ENCODE peak calls at places on chromosomes 7 and 10, in six cellular contexts. O is iPS DF 6.9, I is transverse colon, T is small intestine, N is cardiac muscle cell, M is A549. W is an unnamed sample.

GRCh38 chr7:158649279-158649678 is 55.3 kb downstream of the NCAPG2 start:
- DNase-seq in O (no peak), I (no peak), T (no peak), N (no peak), M (peak; percentile 55), W (no peak)

GRCh38 chr7:121301441-121302213 is 27.2 kb upstream of the WNT16 start:
- DNase-seq in O (no peak), I (no peak), T (no peak), N (no peak), M (no peak), W (no peak)

GRCh38 chr10:48845512-48845911 is 94.1 kb downstream of the LRRC18 start:
- DNase-seq in O (no peak), I (no peak), T (no peak), N (no peak), M (no peak), W (no peak)

GRCh38 chr10:21625623-21626229 is 91.7 kb downstream of the MLLT10 start:
- DNase-seq in O (no peak), I (no peak), T (no peak), N (no peak), M (no peak), W (no peak)

GRCh38 chr7:85770332-85770731 is 583.5 kb upstream of the SEMA3D start:
- DNase-seq in O (no peak), I (no peak), T (no peak), N (no peak), M (no peak), W (no peak)

GRCh38 chr7:136594739-136595144 is 273.7 kb upstream of the CHRM2 start:
- DNase-seq in O (no peak), I (no peak), T (no peak), N (no peak), M (no peak), W (no peak)

GRCh38 chr7:142898377-142899235 is 13.1 kb upstream of the TRPV6 start:
- DNase-seq in O (no peak), I (no peak), T (peak; percentile 57), N (no peak), M (no peak), W (no peak)

GRCh38 chr10:86341361-86341811 is 25.2 kb downstream of the GRID1 start:
- DNase-seq in O (no peak), I (no peak), T (no peak), N (no peak), M (no peak), W (no peak)

GRCh38 chr7:70717553-70718248 is 414.2 kb upstream of the GALNT17 start:
- DNase-seq in O (no peak), I (no peak), T (no peak), N (no peak), M (no peak), W (no peak)

GRCh38 chr7:87476179-87476557 is 688 bp upstream of the ABCB4 start:
- DNase-seq in O (no peak), I (no peak), T (no peak), N (no peak), M (no peak), W (no peak)

GRCh38 chr10:132419631-132420468 is 22.9 kb downstream of the PWWP2B start:
- DNase-seq in O (no peak), I (no peak), T (no peak), N (no peak), M (no peak), W (no peak)

GRCh38 chr7:135414850-135415439 is 95.0 kb downstream of the CNOT4 start:
- DNase-seq in O (peak; percentile 58), I (no peak), T (peak; percentile 40), N (peak; percentile 60), M (peak; percentile 16), W (no peak)

GRCh38 chr10:1628757-1629156 is 108.6 kb downstream of the ADARB2 start:
- DNase-seq in O (no peak), I (no peak), T (no peak), N (no peak), M (no peak), W (no peak)

GRCh38 chr10:1626410-1626809 is 110.9 kb downstream of the ADARB2 start:
- DNase-seq in O (no peak), I (no peak), T (no peak), N (no peak), M (no peak), W (no peak)

GRCh38 chr10:1629326-1630036 is 107.8 kb downstream of the ADARB2 start:
- DNase-seq in O (no peak), I (no peak), T (no peak), N (peak; percentile 20), M (no peak), W (no peak)

GRCh38 chr10:1626835-1627234 is 110.5 kb downstream of the ADARB2 start:
- DNase-seq in O (no peak), I (no peak), T (no peak), N (no peak), M (no peak), W (no peak)

GRCh38 chr10:1627945-1628344 is 109.4 kb downstream of the ADARB2 start:
- DNase-seq in O (no peak), I (no peak), T (no peak), N (no peak), M (no peak), W (no peak)
- H3K9me3 ChIP-seq in O (no peaks in the 10 kb centered on the region), I (no peaks in the 10 kb centered on the region), T (no peaks in the 10 kb centered on the region), N (no peaks in the 10 kb centered on the region), M (no peaks in the 10 kb centered on the region), W (no peaks in the 10 kb centered on the region)

DNA sequence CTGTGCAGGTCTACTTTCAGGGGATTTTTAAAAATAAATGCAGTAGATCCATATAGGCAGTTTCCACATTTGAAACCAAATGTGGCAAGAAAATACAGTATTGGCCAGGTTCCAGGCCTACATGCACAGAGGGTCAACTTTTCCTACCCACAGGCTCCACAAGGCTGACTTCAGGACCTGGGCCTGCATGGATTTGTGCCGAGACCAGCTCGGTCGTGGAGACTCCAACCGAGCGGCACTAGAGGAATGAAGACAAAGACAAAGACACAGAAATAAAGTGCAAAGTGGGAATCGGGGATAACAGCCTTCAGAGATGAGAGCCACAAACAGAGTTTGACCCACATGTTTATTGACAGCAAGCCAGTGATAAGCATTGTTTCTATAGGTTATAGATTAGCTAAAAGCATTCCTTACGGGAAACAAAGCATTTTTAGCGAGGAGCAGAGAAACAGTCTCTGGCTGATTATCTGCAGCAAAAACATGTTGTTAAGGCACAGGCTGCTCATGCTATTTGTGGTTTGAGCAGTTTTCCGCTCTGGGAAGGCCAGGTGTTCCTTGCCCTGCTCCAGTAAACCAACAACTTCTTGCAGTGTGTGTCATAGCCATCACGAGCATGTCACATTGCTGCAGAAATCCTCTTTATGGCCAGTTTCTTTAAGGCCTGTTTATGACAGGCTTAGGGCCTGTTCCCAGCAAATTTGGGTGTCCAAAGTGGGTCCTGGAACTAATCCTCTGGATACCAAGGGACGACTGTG is 52.6 kb downstream of the ZNF37A start:
- DNase-seq in O (no peak), I (no peak), T (no peak), N (no peak), M (no peak), W (no peak)
- H3K9me3 ChIP-seq in O (peaks cover 6% of the 10 kb centered on the region), I (peaks cover 3% of the 10 kb centered on the region), T (no peaks in the 10 kb centered on the region), N (no peaks in the 10 kb centered on the region), M (peaks cover 6% of the 10 kb centered on the region), W (no peaks in the 10 kb centered on the region)

GRCh38 chr10:5362873-5363272 is 1.9 kb upstream of the UCN3 start:
- DNase-seq in O (no peak), I (no peak), T (no peak), N (no peak), M (no peak), W (no peak)

GRCh38 chr10:5361966-5362365 is 2.8 kb upstream of the UCN3 start:
- DNase-seq in O (no peak), I (no peak), T (no peak), N (no peak), M (no peak), W (no peak)

GRCh38 chr10:5364365-5364764 is 401 bp upstream of the UCN3 start:
- DNase-seq in O (no peak), I (no peak), T (no peak), N (no peak), M (no peak), W (no peak)

GRCh38 chr10:5356479-5356763 is 8.3 kb upstream of the UCN3 start:
- DNase-seq in O (no peak), I (no peak), T (no peak), N (no peak), M (no peak), W (no peak)

DNA sequence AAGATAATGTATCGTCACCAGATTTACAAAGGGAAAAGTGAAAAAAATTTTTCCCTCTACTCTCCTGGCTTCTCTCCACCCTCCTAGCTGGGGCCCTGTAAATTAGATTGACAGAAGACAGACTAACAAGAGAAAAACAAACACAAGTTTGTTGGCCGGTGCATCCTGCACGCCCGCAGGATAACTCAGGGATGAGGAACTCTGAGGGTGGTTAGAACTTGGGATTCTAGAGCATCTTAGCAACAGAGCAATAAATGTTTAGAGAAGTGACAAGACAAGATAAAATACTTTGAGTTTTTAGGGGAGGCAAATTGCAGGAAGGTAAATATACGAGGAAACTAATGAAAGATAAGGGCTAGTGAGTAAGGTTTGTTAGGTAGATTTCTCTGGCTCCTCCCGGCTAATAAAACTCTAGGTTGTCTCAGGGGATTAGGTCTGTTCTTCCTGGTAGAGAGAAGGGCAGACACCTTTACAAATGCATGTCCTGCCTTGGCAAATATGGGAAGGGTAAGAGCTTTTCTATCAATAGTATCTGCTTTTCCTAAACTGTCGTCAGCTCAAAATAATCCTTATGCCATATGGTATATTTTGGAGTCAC is 4.3 kb upstream of the UCN3 start:
- DNase-seq in O (no peak), I (no peak), T (peak; percentile 55), N (no peak), M (no peak), W (no peak)
- H3K9me3 ChIP-seq in O (no peaks in the 10 kb centered on the region), I (no peaks in the 10 kb centered on the region), T (no peaks in the 10 kb centered on the region), N (no peaks in the 10 kb centered on the region), M (no peaks in the 10 kb centered on the region), W (no peaks in the 10 kb centered on the region)

GRCh38 chr7:57642730-57643129 is 192.8 kb downstream of the ZNF716 start:
- DNase-seq in O (no peak), I (no peak), T (no peak), N (no peak), M (no peak), W (no peak)
- H3K9me3 ChIP-seq in O (peaks cover 11% of the 10 kb centered on the region), I (no peaks in the 10 kb centered on the region), T (no peaks in the 10 kb centered on the region), N (no peaks in the 10 kb centered on the region), M (no peaks in the 10 kb centered on the region), W (no peaks in the 10 kb centered on the region)

GRCh38 chr10:17435187-17435586 is 19.2 kb downstream of the ST8SIA6 start:
- DNase-seq in O (no peak), I (no peak), T (no peak), N (no peak), M (no peak), W (no peak)
- H3K9me3 ChIP-seq in O (no peaks in the 10 kb centered on the region), I (no peaks in the 10 kb centered on the region), T (no peaks in the 10 kb centered on the region), N (no peaks in the 10 kb centered on the region), M (no peaks in the 10 kb centered on the region), W (no peaks in the 10 kb centered on the region)

W was measured in T-helper 17 cell.